ENCODE peak calls at places on chromosomes 13 and 19, in five cellular contexts. Z is activated CD4-positive, alpha-beta memory T cell treated with anti-CD3 and anti-CD28 coated beads, Interleukin-2, amount 10 ng/mL, durations not matched to agents 7 days and 5 days; S is cardiac muscle cell; G is epithelial cell of esophagus; L is stimulated activated CD4-positive, alpha-beta T cell treated with anti-CD3 and anti-CD28 coated beads, TNF-alpha, amount 100 ng/mL, for 48 hours. H is an unnamed sample.

GRCh38 chr19:16326401-16327130 is 1.9 kb downstream of the KLF2 start:
- DNase-seq in S (peak), L (no peak), G (no peak), Z (peak), H (no peak)

GRCh38 chr13:66974174-66974573 is 256.0 kb downstream of the PCDH9 start:
- DNase-seq in L (no peak), S (no peak), G (no peak), Z (no peak), H (no peak)

GRCh38 chr19:35084078-35084762 is 31.4 kb upstream of the FXYD3 start:
- DNase-seq in G (no peak), S (no peak), Z (no peak), L (no peak), H (no peak)

GRCh38 chr19:55611300-55611982 is 6.0 kb downstream of the ZNF865 start:
- DNase-seq in L (no peak), G (no peak), Z (no peak), S (no peak), H (no peak)

GRCh38 chr19:42422576-42423461 is 4.4 kb downstream of the LIPE start:
- DNase-seq in Z (peak), S (no peak), G (peak), L (no peak), H (no peak)

GRCh38 chr19:11100064-11100463 is 10.8 kb downstream of the LDLR start:
- DNase-seq in Z (no peak), S (no peak), G (no peak), L (no peak), H (no peak)

GRCh38 chr13:101327844-101328243 is 88.5 kb downstream of the NALCN start:
- DNase-seq in L (no peak), S (no peak), Z (no peak), G (no peak), H (no peak)

GRCh38 chr19:47891923-47892666 is 6.0 kb upstream of the SULT2A1 start:
- DNase-seq in S (peak), G (no peak), L (no peak), Z (no peak), H (no peak)

GRCh38 chr13:27637289-27637626 is 15.6 kb downstream of the POLR1D start:
- DNase-seq in L (no peak), G (no peak), Z (no peak), S (no peak), H (no peak)

GRCh38 chr13:52906122-52906903 is 57.9 kb upstream of the PCDH8 start:
- DNase-seq in Z (no peak), S (no peak), G (no peak), L (no peak), H (no peak)

GRCh38 chr19:11887618-11888531 is at the start of gene ZNF69:
- DNase-seq in G (peak), S (peak), Z (peak), L (peak), H (peak)

GRCh38 chr13:102405499-102406079 is 3.7 kb upstream of the FGF14 start:
- DNase-seq in Z (no peak), L (no peak), S (no peak), G (peak), H (peak)

GRCh38 chr19:53571339-53571738 is 33.4 kb downstream of the ZNF331 start:
- DNase-seq in G (no peak), Z (no peak), S (no peak), L (no peak), H (no peak)

GRCh38 chr13:37138169-37138568 is 32.7 kb upstream of the CSNK1A1L start:
- DNase-seq in L (no peak), Z (no peak), S (peak), G (peak), H (no peak)

GRCh38 chr13:89695343-89696257 is 1651.9 kb upstream of the MIR17HG start:
- DNase-seq in S (peak), Z (no peak), G (peak), L (no peak), H (peak)

GRCh38 chr19:46489445-46490272 is 6.0 kb downstream of the PNMA8B start:
- DNase-seq in S (peak), Z (no peak), G (peak), L (no peak), H (no peak)

GRCh38 chr19:5144545-5145179 is 175.7 kb downstream of the KDM4B start:
- DNase-seq in G (no peak), L (no peak), S (no peak), Z (no peak), H (no peak)

GRCh38 chr19:44998025-44998424 is 3.2 kb upstream of the RELB start:
- DNase-seq in Z (no peak), S (no peak), L (no peak), G (no peak), H (no peak)

GRCh38 chr19:49741210-49741844 is 21.8 kb downstream of the TSKS start:
- DNase-seq in L (no peak), S (no peak), G (no peak), Z (no peak), H (no peak)

GRCh38 chr19:51478381-51479285 is at the start of gene CEACAM18:
- DNase-seq in S (no peak), G (no peak), L (no peak), Z (no peak), H (no peak)

GRCh38 chr13:113555141-113555540 is 29.4 kb upstream of the TFDP1 start:
- DNase-seq in G (no peak), S (no peak), Z (no peak), L (no peak), H (no peak)

GRCh38 chr19:40603071-40603718 is 2.0 kb downstream of the LTBP4 start:
- DNase-seq in G (peak), S (peak), Z (no peak), L (no peak), H (peak)

GRCh38 chr19:55212447-55212846 is 3.1 kb upstream of the PTPRH start:
- DNase-seq in S (no peak), Z (peak), L (peak), G (peak), H (no peak)

GRCh38 chr13:67623630-67624029 is 393.5 kb upstream of the PCDH9 start:
- DNase-seq in S (no peak), Z (no peak), L (no peak), G (no peak), H (no peak)

GRCh38 chr19:10422846-10423245 is 2.5 kb downstream of the PDE4A start:
- DNase-seq in S (no peak), L (no peak), G (no peak), Z (no peak), H (no peak)

GRCh38 chr19:2305424-2305823 is 2.5 kb downstream of the LINGO3 start:
- DNase-seq in G (no peak), Z (no peak), L (no peak), S (no peak), H (no peak)

GRCh38 chr13:100454876-100455275 is 133.7 kb downstream of the GGACT start:
- DNase-seq in Z (no peak), L (no peak), S (peak), G (peak), H (peak)

GRCh38 chr13:88031980-88032562 is 360.9 kb downstream of the SLITRK5 start:
- DNase-seq in G (peak), Z (no peak), S (peak), L (no peak), H (no peak)

GRCh38 chr13:43368003-43368402 is 344.6 kb downstream of the DNAJC15 start:
- DNase-seq in L (no peak), S (no peak), G (no peak), Z (no peak), H (no peak)

GRCh38 chr19:15448778-15449619 is 757 bp downstream of the WIZ start:
- DNase-seq in S (peak), G (no peak), L (no peak), Z (no peak), H (peak)

GRCh38 chr19:49831592-49831991 is 13.5 kb downstream of the MED25 start:
- DNase-seq in G (no peak), Z (no peak), L (no peak), S (no peak), H (no peak)

GRCh38 chr19:55698256-55698655 is 23.2 kb downstream of the EPN1 start:
- DNase-seq in G (no peak), L (no peak), S (no peak), Z (no peak), H (no peak)

H was measured in T47D.